ENCODE peak calls at places on chromosomes 1 and 21, in nine cellular contexts. One of them, this sample, is unnamed.

GRCh38 chr1:211928222-211928856 is 97.8 kb upstream of the LPGAT1 start:
- DNase-seq in pancreas: no peak
- DNase-seq in colonic mucosa: peak; percentile 49
- DNase-seq in GM06990: no peak
- DNase-seq in suprapubic skin: no peak
- DNase-seq in CD8-positive, alpha-beta T cell: no peak
- DNase-seq in GM12864: no peak
- DNase-seq in WTC11: no peak
- DNase-seq in heart right ventricle: no peak
- DNase-seq in this sample: no peak

GRCh38 chr1:19032701-19033515 is 76.4 kb upstream of the IFFO2 start:
- DNase-seq in colonic mucosa: no peak
- DNase-seq in pancreas: no peak
- DNase-seq in GM06990: no peak
- DNase-seq in suprapubic skin: no peak
- DNase-seq in GM12864: no peak
- DNase-seq in WTC11: peak; percentile 11
- DNase-seq in heart right ventricle: no peak
- DNase-seq in CD8-positive, alpha-beta T cell: no peak
- DNase-seq in this sample: no peak

GRCh38 chr1:17844146-17844826 is 89.2 kb downstream of the ACTL8 start:
- DNase-seq in CD8-positive, alpha-beta T cell: no peak
- DNase-seq in WTC11: no peak
- DNase-seq in GM06990: no peak
- DNase-seq in suprapubic skin: no peak
- DNase-seq in pancreas: no peak
- DNase-seq in heart right ventricle: no peak
- DNase-seq in colonic mucosa: no peak
- DNase-seq in GM12864: no peak
- DNase-seq in this sample: no peak

GRCh38 chr1:100387644-100388350 is 35.5 kb downstream of the CDC14A start:
- DNase-seq in WTC11: no peak
- DNase-seq in suprapubic skin: no peak
- DNase-seq in GM06990: no peak
- DNase-seq in GM12864: no peak
- DNase-seq in colonic mucosa: no peak
- DNase-seq in heart right ventricle: no peak
- DNase-seq in pancreas: no peak
- DNase-seq in CD8-positive, alpha-beta T cell: no peak
- DNase-seq in this sample: no peak

GRCh38 chr1:79373481-79374132 is 367.1 kb upstream of the ADGRL4 start:
- DNase-seq in heart right ventricle: no peak
- DNase-seq in GM06990: no peak
- DNase-seq in colonic mucosa: no peak
- DNase-seq in WTC11: no peak
- DNase-seq in GM12864: no peak
- DNase-seq in CD8-positive, alpha-beta T cell: no peak
- DNase-seq in suprapubic skin: no peak
- DNase-seq in pancreas: no peak
- DNase-seq in this sample: no peak

GRCh38 chr1:223770621-223771315 is 58.4 kb downstream of the CAPN2 start:
- DNase-seq in GM12864: no peak
- DNase-seq in pancreas: no peak
- DNase-seq in WTC11: no peak
- DNase-seq in CD8-positive, alpha-beta T cell: no peak
- DNase-seq in suprapubic skin: no peak
- DNase-seq in heart right ventricle: no peak
- DNase-seq in colonic mucosa: no peak
- DNase-seq in GM06990: no peak
- DNase-seq in this sample: no peak

GRCh38 chr1:245791410-245792312 is 636.9 kb downstream of the KIF26B start:
- DNase-seq in pancreas: no peak
- DNase-seq in heart right ventricle: no peak
- DNase-seq in CD8-positive, alpha-beta T cell: no peak
- DNase-seq in WTC11: no peak
- DNase-seq in GM06990: no peak
- DNase-seq in GM12864: no peak
- DNase-seq in suprapubic skin: no peak
- DNase-seq in colonic mucosa: no peak
- DNase-seq in this sample: no peak

GRCh38 chr21:31218830-31219608 is 125.0 kb downstream of the TIAM1 start:
- DNase-seq in heart right ventricle: peak; percentile 26
- DNase-seq in GM06990: no peak
- DNase-seq in suprapubic skin: peak; percentile 89
- DNase-seq in colonic mucosa: peak; percentile 66
- DNase-seq in GM12864: no peak
- DNase-seq in pancreas: no peak
- DNase-seq in WTC11: no peak
- DNase-seq in CD8-positive, alpha-beta T cell: no peak
- DNase-seq in this sample: no peak

GRCh38 chr1:53541761-53542550 is 82.8 kb downstream of the DMRTB1 start:
- DNase-seq in GM06990: no peak
- DNase-seq in suprapubic skin: peak; percentile 74
- DNase-seq in CD8-positive, alpha-beta T cell: peak; percentile 20
- DNase-seq in GM12864: no peak
- DNase-seq in WTC11: peak; percentile 62
- DNase-seq in colonic mucosa: no peak
- DNase-seq in pancreas: peak; percentile 40
- DNase-seq in heart right ventricle: peak; percentile 1
- DNase-seq in this sample: no peak

GRCh38 chr1:205313681-205314308 is 7.8 kb downstream of the NUAK2 start:
- DNase-seq in colonic mucosa: peak; percentile 57
- DNase-seq in GM12864: no peak
- DNase-seq in suprapubic skin: no peak
- DNase-seq in GM06990: peak; percentile 87
- DNase-seq in CD8-positive, alpha-beta T cell: peak; percentile 71
- DNase-seq in WTC11: peak; percentile 82
- DNase-seq in heart right ventricle: peak; percentile 49
- DNase-seq in pancreas: no peak
- DNase-seq in this sample: peak; percentile 73

GRCh38 chr1:107965112-107965991 is at the start of gene VAV3:
- DNase-seq in pancreas: peak; percentile 68
- DNase-seq in WTC11: peak; percentile 86
- DNase-seq in GM12864: no peak
- DNase-seq in GM06990: peak; percentile 73
- DNase-seq in CD8-positive, alpha-beta T cell: peak; percentile 56
- DNase-seq in heart right ventricle: peak; percentile 84
- DNase-seq in colonic mucosa: peak; percentile 61
- DNase-seq in suprapubic skin: peak; percentile 83
- DNase-seq in this sample: peak; percentile 81

GRCh38 chr1:22888320-22889075 is 84.2 kb downstream of the LACTBL1 start:
- DNase-seq in WTC11: no peak
- DNase-seq in heart right ventricle: no peak
- DNase-seq in suprapubic skin: no peak
- DNase-seq in GM06990: no peak
- DNase-seq in pancreas: no peak
- DNase-seq in CD8-positive, alpha-beta T cell: no peak
- DNase-seq in colonic mucosa: no peak
- DNase-seq in GM12864: no peak
- DNase-seq in this sample: no peak

GRCh38 chr1:188479146-188479545 is 1650.4 kb downstream of the PLA2G4A start:
- DNase-seq in suprapubic skin: no peak
- DNase-seq in GM12864: no peak
- DNase-seq in CD8-positive, alpha-beta T cell: no peak
- DNase-seq in colonic mucosa: no peak
- DNase-seq in GM06990: no peak
- DNase-seq in WTC11: no peak
- DNase-seq in heart right ventricle: no peak
- DNase-seq in pancreas: no peak
- DNase-seq in this sample: no peak

GRCh38 chr1:43954036-43954435 is 7.3 kb downstream of the IPO13 start:
- DNase-seq in CD8-positive, alpha-beta T cell: no peak
- DNase-seq in suprapubic skin: no peak
- DNase-seq in pancreas: no peak
- DNase-seq in WTC11: no peak
- DNase-seq in GM06990: no peak
- DNase-seq in heart right ventricle: no peak
- DNase-seq in GM12864: no peak
- DNase-seq in colonic mucosa: no peak
- DNase-seq in this sample: no peak

GRCh38 chr1:45995298-45995697 is 137.1 kb downstream of the PIK3R3 start:
- DNase-seq in pancreas: no peak
- DNase-seq in CD8-positive, alpha-beta T cell: no peak
- DNase-seq in suprapubic skin: no peak
- DNase-seq in GM06990: no peak
- DNase-seq in WTC11: no peak
- DNase-seq in GM12864: no peak
- DNase-seq in colonic mucosa: no peak
- DNase-seq in heart right ventricle: no peak
- DNase-seq in this sample: no peak

GRCh38 chr1:205923663-205924435 is 19.4 kb downstream of the SLC26A9 start:
- DNase-seq in colonic mucosa: no peak
- DNase-seq in CD8-positive, alpha-beta T cell: no peak
- DNase-seq in GM12864: no peak
- DNase-seq in heart right ventricle: no peak
- DNase-seq in GM06990: no peak
- DNase-seq in pancreas: no peak
- DNase-seq in suprapubic skin: peak; percentile 33
- DNase-seq in WTC11: no peak
- DNase-seq in this sample: no peak

GRCh38 chr1:156959414-156959813 is 39.0 kb downstream of the LRRC71 start:
- DNase-seq in colonic mucosa: no peak
- DNase-seq in suprapubic skin: no peak
- DNase-seq in pancreas: no peak
- DNase-seq in WTC11: no peak
- DNase-seq in GM06990: no peak
- DNase-seq in CD8-positive, alpha-beta T cell: no peak
- DNase-seq in heart right ventricle: no peak
- DNase-seq in GM12864: no peak
- DNase-seq in this sample: no peak

GRCh38 chr1:246888522-246888921 is 43.2 kb downstream of the AHCTF1 start:
- DNase-seq in suprapubic skin: no peak
- DNase-seq in heart right ventricle: no peak
- DNase-seq in GM12864: no peak
- DNase-seq in GM06990: no peak
- DNase-seq in colonic mucosa: no peak
- DNase-seq in pancreas: no peak
- DNase-seq in WTC11: no peak
- DNase-seq in CD8-positive, alpha-beta T cell: no peak
- DNase-seq in this sample: no peak

GRCh38 chr1:27527857-27528700 is 38.1 kb upstream of the WASF2 start:
- DNase-seq in heart right ventricle: peak; percentile 61
- DNase-seq in CD8-positive, alpha-beta T cell: peak; percentile 68
- DNase-seq in GM06990: peak; percentile 68
- DNase-seq in colonic mucosa: peak; percentile 87
- DNase-seq in pancreas: peak; percentile 81
- DNase-seq in suprapubic skin: peak; percentile 85
- DNase-seq in GM12864: no peak
- DNase-seq in WTC11: peak; percentile 58
- DNase-seq in this sample: peak; percentile 71

DNA sequence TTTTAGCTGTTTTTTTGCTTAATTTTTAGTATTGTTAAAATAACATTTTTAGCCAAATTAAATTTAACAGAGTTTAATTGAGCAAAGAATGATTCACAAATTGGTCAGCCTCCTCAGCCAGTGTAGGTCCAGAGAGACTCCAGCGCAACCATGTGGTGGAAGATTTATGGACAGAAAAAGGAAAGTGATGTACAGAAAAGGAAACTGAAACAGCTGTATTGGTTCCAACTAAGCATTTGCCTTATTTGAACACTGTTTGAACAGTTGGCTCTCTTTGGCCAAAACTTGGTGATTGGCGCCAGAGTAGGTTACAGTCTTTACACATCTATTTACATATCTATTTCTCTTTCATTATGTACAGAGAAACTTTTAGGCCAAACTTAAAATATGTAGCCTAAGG is 19.4 kb downstream of the RPS6KC1 start:
- DNase-seq in colonic mucosa: no peak
- DNase-seq in GM12864: peak; percentile 65
- DNase-seq in GM06990: peak; percentile 51
- DNase-seq in heart right ventricle: no peak
- DNase-seq in CD8-positive, alpha-beta T cell: no peak
- DNase-seq in WTC11: no peak
- DNase-seq in pancreas: no peak
- DNase-seq in suprapubic skin: no peak
- DNase-seq in this sample: peak; percentile 51
- TF ChIP-seq CTCF in colonic mucosa: no peak
- TF ChIP-seq CTCF in GM12864: peak; percentile 25
- TF ChIP-seq CTCF in GM06990: peak; percentile 19
- TF ChIP-seq CTCF in heart right ventricle: no peak
- TF ChIP-seq CTCF in CD8-positive, alpha-beta T cell: no peak
- TF ChIP-seq CTCF in WTC11: no peak
- TF ChIP-seq CTCF in pancreas: no peak
- TF ChIP-seq CTCF in suprapubic skin: no peak
- TF ChIP-seq CTCF in this sample: peak; percentile 47

DNA sequence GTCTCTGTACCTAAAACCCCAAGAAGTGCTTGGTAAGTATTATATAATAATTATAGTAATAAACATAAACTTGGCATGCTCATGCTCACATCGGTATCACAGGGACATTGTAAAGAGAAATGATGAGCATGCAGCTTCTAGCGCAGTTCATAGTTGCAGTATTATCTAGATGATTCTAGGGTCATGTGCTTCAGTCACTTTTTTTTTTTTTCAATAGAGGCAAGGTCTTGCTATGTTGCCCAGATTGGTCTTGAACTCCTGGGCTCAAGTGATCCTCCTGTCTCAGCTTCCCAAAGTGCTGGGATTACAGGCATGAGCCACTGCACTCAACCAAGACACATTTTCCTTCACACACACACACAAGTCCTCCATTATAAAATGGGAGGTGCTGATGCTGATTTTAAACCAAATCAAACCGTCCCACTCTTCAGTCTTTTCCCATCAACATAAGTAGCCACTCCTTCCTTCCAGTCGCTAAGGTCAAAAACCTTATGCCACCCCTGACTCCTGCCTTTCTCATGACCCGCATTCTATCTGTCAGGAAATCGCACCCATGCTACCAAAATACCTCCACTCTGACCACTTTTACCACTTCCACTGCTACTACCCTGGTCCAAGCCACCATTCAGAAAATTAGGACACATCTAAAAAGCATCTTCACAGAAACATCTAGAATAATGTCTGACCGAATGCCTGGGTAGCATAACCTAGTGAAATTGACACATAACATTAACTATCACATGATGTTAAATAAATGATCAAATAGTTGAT is 28.2 kb upstream of the IFNGR2 start:
- DNase-seq in GM06990: no peak
- DNase-seq in heart right ventricle: no peak
- DNase-seq in colonic mucosa: no peak
- DNase-seq in suprapubic skin: peak; percentile 10
- DNase-seq in CD8-positive, alpha-beta T cell: no peak
- DNase-seq in pancreas: no peak
- DNase-seq in GM12864: no peak
- DNase-seq in WTC11: no peak
- DNase-seq in this sample: no peak
- TF ChIP-seq CTCF in GM06990: no peak
- TF ChIP-seq CTCF in heart right ventricle: no peak
- TF ChIP-seq CTCF in colonic mucosa: no peak
- TF ChIP-seq CTCF in suprapubic skin: no peak
- TF ChIP-seq CTCF in CD8-positive, alpha-beta T cell: peak; percentile 22
- TF ChIP-seq CTCF in pancreas: no peak
- TF ChIP-seq CTCF in GM12864: no peak
- TF ChIP-seq CTCF in WTC11: no peak
- TF ChIP-seq CTCF in this sample: no peak

GRCh38 chr1:155598842-155599331 is 11.1 kb upstream of the MSTO1 start:
- DNase-seq in colonic mucosa: no peak
- DNase-seq in pancreas: no peak
- DNase-seq in CD8-positive, alpha-beta T cell: no peak
- DNase-seq in WTC11: no peak
- DNase-seq in GM12864: no peak
- DNase-seq in suprapubic skin: no peak
- DNase-seq in heart right ventricle: no peak
- DNase-seq in GM06990: no peak
- DNase-seq in this sample: no peak
- TF ChIP-seq CTCF in colonic mucosa: no peak
- TF ChIP-seq CTCF in pancreas: no peak
- TF ChIP-seq CTCF in CD8-positive, alpha-beta T cell: no peak
- TF ChIP-seq CTCF in WTC11: no peak
- TF ChIP-seq CTCF in GM12864: no peak
- TF ChIP-seq CTCF in suprapubic skin: no peak
- TF ChIP-seq CTCF in heart right ventricle: no peak
- TF ChIP-seq CTCF in GM06990: no peak
- TF ChIP-seq CTCF in this sample: no peak

GRCh38 chr1:151887028-151887427 is 22.3 kb downstream of the THEM4 start:
- DNase-seq in CD8-positive, alpha-beta T cell: no peak
- DNase-seq in suprapubic skin: no peak
- DNase-seq in GM12864: no peak
- DNase-seq in colonic mucosa: no peak
- DNase-seq in WTC11: no peak
- DNase-seq in heart right ventricle: no peak
- DNase-seq in GM06990: no peak
- DNase-seq in pancreas: no peak
- DNase-seq in this sample: no peak
- TF ChIP-seq CTCF in CD8-positive, alpha-beta T cell: no peak
- TF ChIP-seq CTCF in suprapubic skin: no peak
- TF ChIP-seq CTCF in GM12864: no peak
- TF ChIP-seq CTCF in colonic mucosa: no peak
- TF ChIP-seq CTCF in WTC11: no peak
- TF ChIP-seq CTCF in heart right ventricle: no peak
- TF ChIP-seq CTCF in GM06990: no peak
- TF ChIP-seq CTCF in pancreas: no peak
- TF ChIP-seq CTCF in this sample: no peak

This sample was measured in GM13976.